ENCODE peak calls at places on chromosomes 13 and 19, in four cellular contexts. One of them, this sample, is unnamed.

GRCh38 chr19:1799695-1800342 is 12.3 kb downstream of the ATP8B3 start:
- DNase-seq in H1: no peak
- DNase-seq in Karpas-422: no peak
- DNase-seq in ovary: no peak
- DNase-seq in this sample: no peak

GRCh38 chr13:87680298-87680697 is 9.1 kb downstream of the SLITRK5 start:
- DNase-seq in H1: no peak
- DNase-seq in Karpas-422: peak; percentile 77
- DNase-seq in ovary: no peak
- DNase-seq in this sample: no peak

GRCh38 chr13:53343345-53343744 is 314.7 kb downstream of the OLFM4 start:
- DNase-seq in H1: peak; percentile 34
- DNase-seq in Karpas-422: no peak
- DNase-seq in ovary: no peak
- DNase-seq in this sample: no peak

GRCh38 chr19:896434-896833 is 3.1 kb downstream of the RNU6-9 start:
- DNase-seq in H1: no peak
- DNase-seq in Karpas-422: no peak
- DNase-seq in ovary: no peak
- DNase-seq in this sample: no peak

GRCh38 chr19:50967924-50968708 is 1.3 kb downstream of the KLK6 start:
- DNase-seq in H1: no peak
- DNase-seq in Karpas-422: no peak
- DNase-seq in ovary: no peak
- DNase-seq in this sample: no peak

GRCh38 chr19:45615795-45616708 is 14.0 kb upstream of the GPR4 start:
- DNase-seq in H1: peak; percentile 98
- DNase-seq in Karpas-422: peak; percentile 98
- DNase-seq in ovary: peak; percentile 93
- DNase-seq in this sample: peak; percentile 92

GRCh38 chr19:53057904-53058579 is 13.5 kb downstream of the ERVV-2 start:
- DNase-seq in H1: peak; percentile 57
- DNase-seq in Karpas-422: no peak
- DNase-seq in ovary: no peak
- DNase-seq in this sample: no peak

GRCh38 chr19:2618611-2619010 is 83.9 kb downstream of the GNG7 start:
- DNase-seq in H1: no peak
- DNase-seq in Karpas-422: peak; percentile 65
- DNase-seq in ovary: no peak
- DNase-seq in this sample: no peak

GRCh38 chr19:17263712-17264640 is 569 bp downstream of the USHBP1 start:
- DNase-seq in H1: no peak
- DNase-seq in Karpas-422: no peak
- DNase-seq in ovary: no peak
- DNase-seq in this sample: peak; percentile 64
- H3K27ac ChIP-seq in H1: peak overlapping the region; percentile 62
- H3K27ac ChIP-seq in Karpas-422: no peak overlapping the region
- H3K27ac ChIP-seq in ovary: no peak overlapping the region
- H3K27ac ChIP-seq in this sample: no peak overlapping the region

GRCh38 chr19:10007366-10007765 is 2.9 kb downstream of the COL5A3 start:
- DNase-seq in H1: no peak
- DNase-seq in Karpas-422: no peak
- DNase-seq in ovary: peak; percentile 57
- DNase-seq in this sample: no peak
- H3K4me1 ChIP-seq in H1: peaks cover 12% of the 10 kb centered on the region
- H3K4me1 ChIP-seq in Karpas-422: peaks cover 4% of the 10 kb centered on the region
- H3K4me1 ChIP-seq in ovary: peaks cover 13% of the 10 kb centered on the region
- H3K4me1 ChIP-seq in this sample: peaks cover 6% of the 10 kb centered on the region

GRCh38 chr13:97241761-97242160 is 19.6 kb downstream of the MBNL2 start:
- DNase-seq in H1: no peak
- DNase-seq in Karpas-422: no peak
- DNase-seq in ovary: no peak
- DNase-seq in this sample: no peak
- H3K27ac ChIP-seq in H1: no peak overlapping the region
- H3K27ac ChIP-seq in Karpas-422: no peak overlapping the region
- H3K27ac ChIP-seq in ovary: no peak overlapping the region
- H3K27ac ChIP-seq in this sample: no peak overlapping the region

GRCh38 chr19:15248648-15249559 is 16.7 kb upstream of the EPHX3 start:
- DNase-seq in H1: no peak
- DNase-seq in Karpas-422: no peak
- DNase-seq in ovary: peak; percentile 79
- DNase-seq in this sample: peak; percentile 49

GRCh38 chr19:15246198-15246481 is 13.9 kb upstream of the EPHX3 start:
- DNase-seq in H1: no peak
- DNase-seq in Karpas-422: no peak
- DNase-seq in ovary: no peak
- DNase-seq in this sample: no peak

GRCh38 chr19:15247107-15248014 is 15.1 kb upstream of the EPHX3 start:
- DNase-seq in H1: no peak
- DNase-seq in Karpas-422: no peak
- DNase-seq in ovary: no peak
- DNase-seq in this sample: no peak

GRCh38 chr19:15249560-15249874 is 17.3 kb upstream of the EPHX3 start:
- DNase-seq in H1: no peak
- DNase-seq in Karpas-422: no peak
- DNase-seq in ovary: no peak
- DNase-seq in this sample: no peak

DNA sequence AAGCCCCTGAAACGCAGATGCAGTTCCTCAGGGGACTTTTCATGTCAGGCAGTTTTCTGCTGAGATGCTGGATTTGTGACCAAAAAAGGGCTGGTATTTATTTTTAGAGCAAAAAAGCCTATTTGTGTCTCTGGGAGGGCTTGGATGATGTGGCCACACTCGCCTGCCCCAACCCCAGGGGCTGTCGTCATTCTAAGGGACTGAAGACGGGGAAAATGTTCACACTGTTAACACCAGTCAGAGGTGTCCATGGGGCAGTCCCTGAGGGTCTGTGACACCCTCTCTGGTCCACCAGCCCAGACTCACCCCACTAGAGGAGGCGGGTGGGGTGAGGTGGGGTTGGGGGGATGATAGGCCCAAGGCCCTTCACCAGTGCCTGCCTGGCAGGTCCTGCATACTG is 15.9 kb upstream of the EPHX3 start:
- DNase-seq in H1: no peak
- DNase-seq in Karpas-422: no peak
- DNase-seq in ovary: no peak
- DNase-seq in this sample: no peak
- H3K4me1 ChIP-seq in H1: peaks cover 15% of the 10 kb centered on the region
- H3K4me1 ChIP-seq in Karpas-422: no peaks in the 10 kb centered on the region
- H3K4me1 ChIP-seq in ovary: peaks cover 46% of the 10 kb centered on the region
- H3K4me1 ChIP-seq in this sample: peaks cover 4% of the 10 kb centered on the region

GRCh38 chr13:102974574-102975195 is 91.5 kb downstream of the SLC10A2 start:
- DNase-seq in H1: no peak
- DNase-seq in Karpas-422: no peak
- DNase-seq in ovary: no peak
- DNase-seq in this sample: no peak
- H3K27ac ChIP-seq in H1: no peak overlapping the region
- H3K27ac ChIP-seq in Karpas-422: no peak overlapping the region
- H3K27ac ChIP-seq in ovary: no peak overlapping the region
- H3K27ac ChIP-seq in this sample: no peak overlapping the region